ENCODE peak calls at places on chromosomes 1 and 21, in seven cellular contexts. Z, F, K, I, S, X and W are unnamed samples.

GRCh38 chr1:24749257-24749656 is 4.0 kb downstream of the CLIC4 start:
- DNase-seq in Z (no peak), F (no peak), K (no peak), I (no peak), S (no peak), X (no peak), W (no peak)

GRCh38 chr1:192550922-192551534 is 24.5 kb upstream of the RGS1 start:
- DNase-seq in Z (peak), F (no peak), K (no peak), I (no peak), S (no peak), X (no peak), W (no peak)

GRCh38 chr1:199422206-199422605 is 605.3 kb upstream of the NR5A2 start:
- DNase-seq in Z (no peak), F (no peak), K (no peak), I (no peak), S (no peak), X (no peak), W (peak)

GRCh38 chr1:160797861-160798273 is 1.9 kb downstream of the LY9 start:
- DNase-seq in Z (no peak), F (no peak), K (no peak), I (no peak), S (peak), X (no peak), W (peak)

GRCh38 chr1:212188599-212189351 is 96.4 kb upstream of the PPP2R5A start:
- DNase-seq in Z (no peak), F (no peak), K (no peak), I (no peak), S (no peak), X (no peak), W (no peak)

GRCh38 chr1:247373721-247374141 is 42.1 kb upstream of the ZNF496 start:
- DNase-seq in Z (no peak), F (peak), K (peak), I (peak), S (no peak), X (peak), W (peak)

GRCh38 chr1:114458208-114458777 is 52.7 kb downstream of the TRIM33 start:
- DNase-seq in Z (no peak), F (no peak), K (peak), I (no peak), S (no peak), X (no peak), W (no peak)

GRCh38 chr1:42963378-42964005 is 4.8 kb upstream of the SLC2A1 start:
- DNase-seq in Z (no peak), F (no peak), K (peak), I (no peak), S (no peak), X (no peak), W (no peak)

GRCh38 chr1:160108888-160109662 is 6.5 kb upstream of the ATP1A2 start:
- DNase-seq in Z (no peak), F (no peak), K (peak), I (no peak), S (no peak), X (no peak), W (no peak)

GRCh38 chr1:42815938-42816599 is 853 bp upstream of the ERMAP start:
- DNase-seq in Z (no peak), F (no peak), K (no peak), I (no peak), S (no peak), X (no peak), W (no peak)

GRCh38 chr21:39263372-39263771 is 50.1 kb downstream of the BRWD1 start:
- DNase-seq in Z (no peak), F (no peak), K (no peak), I (no peak), S (no peak), X (no peak), W (no peak)

GRCh38 chr1:193431265-193431977 is 245.0 kb upstream of the B3GALT2 start:
- DNase-seq in Z (no peak), F (no peak), K (peak), I (no peak), S (no peak), X (no peak), W (no peak)

GRCh38 chr1:902023-902422 is 21.7 kb upstream of the SAMD11 start:
- DNase-seq in Z (no peak), F (no peak), K (no peak), I (no peak), S (peak), X (no peak), W (no peak)

GRCh38 chr21:46376856-46377453 is 53.0 kb downstream of the PCNT start:
- DNase-seq in Z (no peak), F (no peak), K (no peak), I (no peak), S (no peak), X (no peak), W (no peak)

GRCh38 chr1:118881751-118882150 is 106.4 kb downstream of the TBX15 start:
- DNase-seq in Z (no peak), F (no peak), K (no peak), I (no peak), S (no peak), X (no peak), W (no peak)

GRCh38 chr1:21841852-21842466 is 29.9 kb downstream of the LDLRAD2 start:
- DNase-seq in Z (no peak), F (no peak), K (no peak), I (peak), S (no peak), X (no peak), W (no peak)

GRCh38 chr1:171441278-171441677 is 44.1 kb upstream of the PRRC2C start:
- DNase-seq in Z (no peak), F (no peak), K (no peak), I (no peak), S (no peak), X (no peak), W (no peak)

GRCh38 chr1:216600730-216601426 is 122.4 kb downstream of the ESRRG start:
- DNase-seq in Z (no peak), F (peak), K (peak), I (peak), S (peak), X (peak), W (peak)

GRCh38 chr1:21007876-21008275 is 168.8 kb downstream of the EIF4G3 start:
- DNase-seq in Z (no peak), F (no peak), K (no peak), I (no peak), S (no peak), X (no peak), W (no peak)

GRCh38 chr1:177145102-177145779 is 19.3 kb downstream of the ASTN1 start:
- DNase-seq in Z (no peak), F (no peak), K (no peak), I (no peak), S (no peak), X (no peak), W (no peak)

GRCh38 chr1:230917284-230918135 is 49.2 kb upstream of the C1orf198 start:
- DNase-seq in Z (peak), F (peak), K (peak), I (peak), S (peak), X (peak), W (peak)

GRCh38 chr1:108701176-108701849 is 9.2 kb downstream of the PRPF38B start:
- DNase-seq in Z (no peak), F (no peak), K (no peak), I (no peak), S (no peak), X (no peak), W (no peak)

GRCh38 chr21:16707274-16707673 is 805.6 kb upstream of the CXADR start:
- DNase-seq in Z (no peak), F (no peak), K (no peak), I (no peak), S (no peak), X (no peak), W (no peak)

GRCh38 chr1:234866007-234866866 is 256.3 kb upstream of the IRF2BP2 start:
- DNase-seq in Z (no peak), F (peak), K (peak), I (peak), S (no peak), X (peak), W (peak)

GRCh38 chr1:81811757-81812371 is 11.1 kb downstream of the ADGRL2 start:
- DNase-seq in Z (no peak), F (no peak), K (no peak), I (no peak), S (no peak), X (no peak), W (no peak)

GRCh38 chr1:29962831-29963247 is 726.5 kb downstream of the PTPRU start:
- DNase-seq in Z (no peak), F (peak), K (no peak), I (no peak), S (no peak), X (no peak), W (no peak)

GRCh38 chr1:67540025-67540732 is 110.0 kb upstream of the SERBP1 start:
- DNase-seq in Z (no peak), F (no peak), K (no peak), I (no peak), S (no peak), X (no peak), W (peak)

GRCh38 chr1:154955718-154956513 is at the start of gene PBXIP1:
- DNase-seq in Z (peak), F (peak), K (peak), I (peak), S (peak), X (peak), W (peak)
- TF ChIP-seq CTCF in Z (peak), F (no peak), K (peak), I (peak), S (no peak), X (no peak), W (no peak)

DNA sequence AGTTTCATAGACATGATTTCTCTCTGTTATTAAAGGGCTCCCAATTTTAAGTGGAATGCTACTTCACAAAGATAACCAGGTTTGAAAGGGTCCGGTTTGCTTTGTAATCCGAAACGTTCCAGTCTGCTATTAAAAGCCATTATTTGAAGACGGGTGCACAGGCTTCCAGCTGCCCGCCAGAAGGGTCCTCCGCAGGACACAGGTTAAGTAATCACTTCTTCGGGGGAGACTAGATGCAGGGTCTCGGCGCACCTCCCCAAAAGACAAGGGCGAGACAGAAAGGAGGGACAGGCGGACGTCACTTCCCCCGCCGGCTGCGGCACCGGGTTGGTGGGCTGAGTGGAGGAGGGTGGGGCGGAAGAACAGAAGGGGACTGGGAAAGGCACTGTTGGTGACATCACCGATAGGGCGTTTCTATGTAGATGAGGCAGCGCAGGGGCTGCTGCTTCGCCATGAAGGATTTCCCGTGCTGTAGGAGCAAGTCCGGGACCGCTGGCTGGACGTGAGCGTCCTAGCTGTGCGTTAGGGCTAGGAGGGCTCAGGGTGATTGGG is 8.9 kb downstream of the RNU1-2 start:
- DNase-seq in Z (peak), F (peak), K (peak), I (peak), S (peak), X (peak), W (peak)
- TF ChIP-seq POLR2A in Z (no peak), F (peak), K (no peak), I (peak), S (peak), X (peak), W (no peak)

DNA sequence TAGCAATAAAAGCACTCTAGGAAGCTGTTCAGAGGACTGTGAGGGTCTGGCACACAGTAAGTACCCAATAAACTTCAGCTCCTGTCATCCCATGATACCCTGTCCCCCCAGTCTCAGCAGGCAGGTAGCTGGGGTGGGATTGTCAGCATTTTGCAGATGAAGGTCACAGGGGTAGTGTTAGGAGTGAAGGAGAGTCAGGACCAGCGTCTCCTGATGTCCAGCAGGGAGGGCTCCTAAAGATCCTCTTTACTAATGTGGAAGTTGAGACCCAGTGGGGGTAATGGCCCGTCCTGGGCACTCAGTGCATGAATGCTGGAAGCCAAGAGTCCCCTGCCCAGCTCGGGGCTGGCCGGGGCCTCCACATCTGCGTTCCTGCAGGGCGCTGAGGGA is 31.3 kb upstream of the EDN2 start:
- DNase-seq in Z (no peak), F (no peak), K (no peak), I (no peak), S (no peak), X (no peak), W (no peak)
- H3K4me3 ChIP-seq in Z (no peak), F (no peak), K (no peak), I (no peak), S (peak), X (no peak), W (peak)

DNA sequence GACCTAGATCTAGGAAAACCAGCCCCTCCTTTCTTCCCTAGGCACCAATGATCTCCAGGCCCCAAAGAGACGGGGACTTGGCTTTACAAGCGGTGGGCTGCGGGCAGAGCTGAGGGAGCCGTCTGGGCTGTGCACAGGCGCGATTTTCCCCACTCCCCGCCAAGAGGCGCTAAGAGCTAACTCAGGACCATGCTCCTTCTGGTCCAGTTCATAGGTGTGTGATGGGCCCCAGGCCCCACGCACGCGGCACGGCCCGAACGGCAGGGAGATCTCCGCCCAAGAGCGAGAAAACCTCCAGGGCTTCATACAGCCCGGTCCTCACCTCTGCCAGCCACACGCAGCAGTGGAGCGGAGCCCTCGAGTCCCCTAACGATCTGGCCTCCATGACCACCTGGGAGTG is 7.5 kb upstream of the GPR153 start:
- DNase-seq in Z (no peak), F (no peak), K (no peak), I (no peak), S (no peak), X (no peak), W (no peak)
- TF ChIP-seq CTCF in Z (no peak), F (no peak), K (no peak), I (no peak), S (no peak), X (no peak), W (no peak)